ENCODE peak calls at places on chromosomes 6 and 20, in nine cellular contexts. U, A, H, W, I, E, F, T and G are unnamed samples.
A peak's percentile ranks its signal among the peaks of the same experiment; 100 is the strongest.

GRCh38 chr6:138382498-138383265 is 5.0 kb downstream of the SMIM28 start:
- DNase-seq in U (no peak), A (no peak), H (no peak), W (no peak), I (no peak), E (no peak), F (no peak), T (no peak), G (no peak)

GRCh38 chr6:89251170-89251569 is 34.0 kb upstream of the GABRR1 start:
- DNase-seq in U (no peak), A (no peak), H (no peak), W (no peak), I (no peak), E (no peak), F (no peak), T (no peak), G (peak; percentile 41)

GRCh38 chr20:17431621-17432364 is 99.4 kb downstream of the BFSP1 start:
- DNase-seq in U (peak; percentile 34), A (peak; percentile 69), H (peak; percentile 77), W (no peak), I (peak; percentile 53), E (no peak), F (peak; percentile 73), T (peak; percentile 19), G (no peak)

GRCh38 chr6:36857325-36857724 is 17.3 kb downstream of the PPIL1 start:
- DNase-seq in U (no peak), A (no peak), H (no peak), W (no peak), I (no peak), E (peak; percentile 9), F (no peak), T (no peak), G (no peak)

GRCh38 chr20:13771853-13772453 is 12.8 kb downstream of the ESF1 start:
- DNase-seq in U (no peak), A (peak; percentile 50), H (peak; percentile 24), W (no peak), I (no peak), E (no peak), F (no peak), T (no peak), G (no peak)

GRCh38 chr6:75397806-75398465 is 95.7 kb downstream of the FILIP1 start:
- DNase-seq in U (no peak), A (no peak), H (no peak), W (peak; percentile 62), I (no peak), E (no peak), F (no peak), T (no peak), G (no peak)

GRCh38 chr6:153872946-153873345 is 166.1 kb upstream of the OPRM1 start:
- DNase-seq in U (no peak), A (no peak), H (no peak), W (no peak), I (no peak), E (no peak), F (no peak), T (no peak), G (no peak)

GRCh38 chr20:20369353-20370086 is 1.6 kb downstream of the INSM1 start:
- DNase-seq in U (peak; percentile 36), A (peak; percentile 50), H (peak; percentile 65), W (peak; percentile 82), I (peak; percentile 44), E (no peak), F (no peak), T (no peak), G (no peak)

GRCh38 chr20:6870559-6870958 is 103.1 kb downstream of the BMP2 start:
- DNase-seq in U (no peak), A (no peak), H (no peak), W (no peak), I (no peak), E (no peak), F (no peak), T (no peak), G (no peak)

GRCh38 chr6:168927026-168927425 is 326.6 kb downstream of the THBS2 start:
- DNase-seq in U (no peak), A (no peak), H (no peak), W (no peak), I (no peak), E (no peak), F (no peak), T (no peak), G (no peak)

GRCh38 chr6:16832721-16833120 is 71.5 kb upstream of the ATXN1 start:
- DNase-seq in U (no peak), A (no peak), H (no peak), W (no peak), I (no peak), E (no peak), F (no peak), T (no peak), G (no peak)

GRCh38 chr6:14910692-14911547 is 334.9 kb upstream of the JARID2 start:
- DNase-seq in U (peak; percentile 39), A (no peak), H (no peak), W (no peak), I (no peak), E (peak; percentile 74), F (peak; percentile 77), T (no peak), G (no peak)
- H3K4me3 ChIP-seq in U (no peak overlapping the region), A (no peak overlapping the region), H (no peak overlapping the region), W (no peak overlapping the region), I (no peak overlapping the region), E (no peak overlapping the region), F (no peak overlapping the region), T (no peak overlapping the region), G (no peak overlapping the region)

GRCh38 chr6:1893470-1894130 is 283.9 kb downstream of the FOXC1 start:
- DNase-seq in U (no peak), A (no peak), H (peak; percentile 63), W (no peak), I (no peak), E (no peak), F (no peak), T (no peak), G (no peak)
- TF ChIP-seq CTCF in U (no peak), A (peak; percentile 30), H (peak; percentile 70), W (no peak), I (no peak), E (peak; percentile 28), F (no peak), T (no peak), G (no peak)

GRCh38 chr6:164275773-164276172 is 861.3 kb downstream of the QKI start:
- DNase-seq in U (no peak), A (no peak), H (no peak), W (no peak), I (no peak), E (no peak), F (no peak), T (no peak), G (no peak)
- H3K27ac ChIP-seq in U (no peak overlapping the region), A (no peak overlapping the region), H (no peak overlapping the region), W (no peak overlapping the region), I (no peak overlapping the region), E (no peak overlapping the region), F (no peak overlapping the region), T (no peak overlapping the region), G (no peak overlapping the region)

DNA sequence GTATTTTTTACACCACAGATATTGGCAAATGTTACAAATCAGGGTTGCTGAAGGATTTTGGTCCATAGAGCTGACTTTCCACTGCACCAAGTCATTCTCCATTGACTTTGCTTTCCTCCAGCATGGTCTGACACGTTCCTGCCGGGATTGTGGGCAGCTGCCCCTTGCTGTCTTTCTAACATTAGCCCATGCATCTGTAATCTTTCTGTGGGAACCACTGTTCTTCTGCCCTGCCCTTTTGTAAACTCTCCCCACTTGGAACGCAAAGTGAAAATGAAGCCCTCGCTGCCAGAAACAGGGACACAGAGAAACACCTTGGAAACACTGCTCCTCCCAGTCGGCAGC is 169.6 kb upstream of the CDYL start:
- DNase-seq in U (no peak), A (no peak), H (no peak), W (no peak), I (no peak), E (no peak), F (no peak), T (no peak), G (no peak)
- H3K4me3 ChIP-seq in U (no peak overlapping the region), A (no peak overlapping the region), H (no peak overlapping the region), W (peak overlapping the region; percentile 57), I (no peak overlapping the region), E (peak overlapping the region; percentile 7), F (no peak overlapping the region), T (peak overlapping the region; percentile 13), G (no peak overlapping the region)